ENCODE peak calls at places on chromosomes 3 and 15, in six cellular contexts. O, B, M, V, L and R are unnamed samples. For H3K27me3, the result is how much of the 10 kb centered on the place peaks cover.

GRCh38 chr3:187809979-187810568 is 64.8 kb upstream of the BCL6 start:
- DNase-seq in V (no peak), L (no peak), O (no peak), B (no peak), M (no peak), R (no peak)

GRCh38 chr3:42012935-42013651 is 51.2 kb upstream of the ULK4 start:
- DNase-seq in L (peak), V (peak), B (peak), M (peak), O (peak), R (no peak)

GRCh38 chr3:196049567-196050122 is 32.2 kb downstream of the TFRC start:
- DNase-seq in O (no peak), L (no peak), B (no peak), V (no peak), M (no peak), R (no peak)

GRCh38 chr15:48751595-48751994 is 59.3 kb downstream of the CEP152 start:
- DNase-seq in M (no peak), L (no peak), O (no peak), V (no peak), B (no peak), R (no peak)

GRCh38 chr3:195154111-195154791 is 116.7 kb downstream of the XXYLT1 start:
- DNase-seq in M (no peak), L (no peak), V (no peak), B (no peak), O (peak), R (no peak)

GRCh38 chr3:58161435-58162398 is 49.1 kb downstream of the DNASE1L3 start:
- DNase-seq in V (no peak), L (peak), B (no peak), M (no peak), O (peak), R (peak)

GRCh38 chr15:52224211-52224610 is 33.0 kb upstream of the GNB5 start:
- DNase-seq in L (no peak), V (no peak), O (no peak), M (no peak), B (no peak), R (no peak)

GRCh38 chr3:4898454-4899313 is 80.6 kb upstream of the BHLHE40 start:
- DNase-seq in L (no peak), O (no peak), M (no peak), B (no peak), V (no peak), R (no peak)

GRCh38 chr3:43779850-43780249 is 89.1 kb downstream of the ABHD5 start:
- DNase-seq in V (no peak), L (no peak), O (no peak), M (no peak), B (no peak), R (no peak)

GRCh38 chr3:33884204-33884561 is 85.8 kb downstream of the PDCD6IP start:
- DNase-seq in V (no peak), M (no peak), O (peak), B (peak), L (no peak), R (no peak)

GRCh38 chr3:46903341-46904302 is 26.1 kb downstream of the PTH1R start:
- DNase-seq in B (no peak), L (no peak), M (no peak), V (no peak), O (peak), R (no peak)
- TF ChIP-seq POLR2AphosphoS5 in B (no peak), L (no peak), M (no peak), V (no peak), O (peak), R (peak)

DNA sequence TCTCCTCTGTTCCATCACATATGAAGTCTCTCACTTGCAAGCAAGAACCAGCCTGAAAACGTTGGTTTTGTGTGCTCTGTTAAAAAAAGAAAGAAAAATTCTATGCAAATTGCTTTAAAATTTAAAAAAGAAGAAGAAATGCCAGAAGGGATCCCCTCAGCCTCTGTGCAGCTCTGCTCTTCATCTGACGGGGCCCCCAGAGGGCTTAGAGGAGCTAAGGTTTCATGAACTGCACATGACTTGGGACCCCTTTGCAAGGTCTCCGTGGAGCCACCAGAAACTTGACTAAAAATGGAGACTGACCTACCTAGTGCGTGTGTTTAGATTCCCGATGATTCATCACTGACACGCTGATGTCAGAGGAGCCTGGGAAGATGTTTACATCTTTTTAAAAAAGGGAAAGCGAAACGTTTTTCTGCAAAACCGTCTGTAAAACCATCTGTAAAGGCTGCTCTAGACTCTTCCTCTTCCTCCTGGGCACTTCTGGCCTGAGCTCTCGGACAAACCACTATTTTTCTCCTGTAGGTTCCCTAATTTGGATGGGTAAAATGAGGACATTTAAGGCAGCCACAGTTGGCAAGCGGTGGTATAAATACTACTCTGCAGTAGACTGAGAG is 67.1 kb upstream of the POLG start:
- DNase-seq in M (peak), B (no peak), O (no peak), V (no peak), L (no peak), R (no peak)
- H3K27me3 ChIP-seq in M (under half), B (half or more), O (half or more), V (half or more), L (half or more), R (half or more)

GRCh38 chr15:67192185-67192584 is 62.3 kb downstream of the AAGAB start:
- DNase-seq in L (no peak), O (no peak), V (no peak), B (no peak), M (no peak), R (no peak)

GRCh38 chr15:67188551-67189218 is 65.8 kb downstream of the AAGAB start:
- DNase-seq in M (no peak), L (no peak), V (no peak), O (no peak), B (no peak), R (no peak)

GRCh38 chr15:67190326-67190725 is 64.1 kb downstream of the AAGAB start:
- DNase-seq in B (no peak), M (no peak), L (no peak), V (no peak), O (no peak), R (no peak)

GRCh38 chr15:67189326-67190051 is 65.0 kb downstream of the AAGAB start:
- DNase-seq in B (no peak), O (no peak), V (no peak), M (no peak), L (no peak), R (peak)

GRCh38 chr15:67190813-67191212 is 63.6 kb downstream of the AAGAB start:
- DNase-seq in B (no peak), O (no peak), L (no peak), V (no peak), M (no peak), R (no peak)
- TF ChIP-seq POLR2AphosphoS5 in B (no peak), O (no peak), L (no peak), V (no peak), M (no peak), R (no peak)

DNA sequence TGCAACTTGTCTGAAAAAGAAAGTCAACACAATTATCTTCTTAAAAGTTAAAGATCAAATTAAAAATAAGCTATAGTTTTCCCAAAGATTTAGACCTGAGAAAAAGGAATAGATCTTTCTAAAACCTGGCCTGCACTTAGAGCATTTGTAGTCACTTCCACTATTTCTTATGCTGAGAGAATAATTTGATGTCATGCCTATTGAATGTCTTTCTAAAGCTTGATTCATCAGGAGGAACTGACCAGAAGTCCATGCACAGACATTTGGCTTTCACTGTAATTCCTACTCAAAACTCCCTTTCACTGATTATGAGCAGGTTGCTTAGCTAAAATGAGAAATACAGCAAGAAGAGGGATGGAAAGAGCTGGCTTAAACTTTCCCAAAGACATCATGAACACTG is 4.3 kb downstream of the GREM1 start:
- DNase-seq in O (no peak), M (no peak), L (no peak), V (no peak), B (no peak), R (no peak)
- H3K27me3 ChIP-seq in O (under half), M (under half), L (under half), V (under half), B (half or more), R (under half)

GRCh38 chr3:143065364-143065763 is 54.2 kb upstream of the CHST2 start:
- DNase-seq in M (no peak), L (no peak), B (no peak), V (no peak), O (no peak), R (no peak)
- TF ChIP-seq POLR2AphosphoS5 in M (no peak), L (no peak), B (no peak), V (no peak), O (no peak), R (no peak)